ENCODE peak calls at places on chromosomes 2 and 18, in six cellular contexts. One of them, this sample, is unnamed.

GRCh38 chr18:3261393-3262233 is at the start of gene MYL12B:
- DNase-seq in ovary: peak
- DNase-seq in Peyer's patch: peak
- DNase-seq in K562: peak
- DNase-seq in IMR-90: peak
- DNase-seq in breast epithelium: peak
- DNase-seq in this sample: peak

GRCh38 chr18:10417191-10417590 is 37.2 kb upstream of the APCDD1 start:
- DNase-seq in IMR-90: no peak
- DNase-seq in breast epithelium: no peak
- DNase-seq in K562: no peak
- DNase-seq in Peyer's patch: no peak
- DNase-seq in ovary: no peak
- DNase-seq in this sample: no peak

GRCh38 chr2:19809206-19809605 is 92.6 kb downstream of the TTC32 start:
- DNase-seq in IMR-90: no peak
- DNase-seq in breast epithelium: no peak
- DNase-seq in Peyer's patch: no peak
- DNase-seq in ovary: no peak
- DNase-seq in K562: no peak
- DNase-seq in this sample: no peak

GRCh38 chr2:11787991-11788390 is 41.6 kb downstream of the LPIN1 start:
- DNase-seq in ovary: no peak
- DNase-seq in IMR-90: no peak
- DNase-seq in breast epithelium: no peak
- DNase-seq in K562: no peak
- DNase-seq in Peyer's patch: no peak
- DNase-seq in this sample: no peak

GRCh38 chr2:190947139-190947538 is 66.5 kb downstream of the GLS start:
- DNase-seq in breast epithelium: no peak
- DNase-seq in Peyer's patch: no peak
- DNase-seq in IMR-90: peak
- DNase-seq in ovary: no peak
- DNase-seq in K562: no peak
- DNase-seq in this sample: no peak

GRCh38 chr18:48795696-48796095 is 155.1 kb downstream of the SMAD7 start:
- DNase-seq in ovary: no peak
- DNase-seq in breast epithelium: no peak
- DNase-seq in K562: no peak
- DNase-seq in Peyer's patch: no peak
- DNase-seq in IMR-90: no peak
- DNase-seq in this sample: no peak

GRCh38 chr18:79542876-79543750 is 136.5 kb upstream of the CTDP1 start:
- DNase-seq in ovary: no peak
- DNase-seq in IMR-90: no peak
- DNase-seq in Peyer's patch: peak
- DNase-seq in K562: no peak
- DNase-seq in breast epithelium: no peak
- DNase-seq in this sample: peak

GRCh38 chr18:33051397-33051796 is 278.6 kb upstream of the KLHL14 start:
- DNase-seq in K562: no peak
- DNase-seq in breast epithelium: peak
- DNase-seq in Peyer's patch: no peak
- DNase-seq in IMR-90: no peak
- DNase-seq in ovary: no peak
- DNase-seq in this sample: no peak

GRCh38 chr2:110679337-110679707 is 1.5 kb upstream of the BUB1 start:
- DNase-seq in K562: peak
- DNase-seq in ovary: peak
- DNase-seq in IMR-90: no peak
- DNase-seq in Peyer's patch: no peak
- DNase-seq in breast epithelium: no peak
- DNase-seq in this sample: no peak

GRCh38 chr2:153668923-153669322 is 190.4 kb upstream of the RPRM start:
- DNase-seq in ovary: no peak
- DNase-seq in K562: no peak
- DNase-seq in Peyer's patch: no peak
- DNase-seq in IMR-90: no peak
- DNase-seq in breast epithelium: no peak
- DNase-seq in this sample: no peak

GRCh38 chr2:63484901-63485300 is 103.4 kb downstream of the WDPCP start:
- DNase-seq in Peyer's patch: no peak
- DNase-seq in K562: no peak
- DNase-seq in ovary: no peak
- DNase-seq in breast epithelium: no peak
- DNase-seq in IMR-90: no peak
- DNase-seq in this sample: no peak

GRCh38 chr2:121992700-121993099 is 237.2 kb downstream of the TSN start:
- DNase-seq in breast epithelium: no peak
- DNase-seq in K562: no peak
- DNase-seq in Peyer's patch: no peak
- DNase-seq in ovary: no peak
- DNase-seq in IMR-90: no peak
- DNase-seq in this sample: no peak

GRCh38 chr18:63578357-63578958 is 8.7 kb upstream of the SERPINB13 start:
- DNase-seq in Peyer's patch: no peak
- DNase-seq in breast epithelium: no peak
- DNase-seq in K562: peak
- DNase-seq in ovary: no peak
- DNase-seq in IMR-90: peak
- DNase-seq in this sample: no peak

GRCh38 chr2:109213646-109214417 is 84.8 kb downstream of the SH3RF3 start:
- DNase-seq in ovary: no peak
- DNase-seq in K562: peak
- DNase-seq in IMR-90: peak
- DNase-seq in Peyer's patch: no peak
- DNase-seq in breast epithelium: no peak
- DNase-seq in this sample: no peak

GRCh38 chr2:96949701-96950350 is 36.6 kb downstream of the FAM178B start:
- DNase-seq in breast epithelium: no peak
- DNase-seq in Peyer's patch: no peak
- DNase-seq in ovary: no peak
- DNase-seq in IMR-90: no peak
- DNase-seq in K562: no peak
- DNase-seq in this sample: no peak
- H3K27ac ChIP-seq in breast epithelium: no peak
- H3K27ac ChIP-seq in Peyer's patch: no peak
- H3K27ac ChIP-seq in ovary: peak
- H3K27ac ChIP-seq in IMR-90: no peak
- H3K27ac ChIP-seq in K562: no peak
- H3K27ac ChIP-seq in this sample: no peak

DNA sequence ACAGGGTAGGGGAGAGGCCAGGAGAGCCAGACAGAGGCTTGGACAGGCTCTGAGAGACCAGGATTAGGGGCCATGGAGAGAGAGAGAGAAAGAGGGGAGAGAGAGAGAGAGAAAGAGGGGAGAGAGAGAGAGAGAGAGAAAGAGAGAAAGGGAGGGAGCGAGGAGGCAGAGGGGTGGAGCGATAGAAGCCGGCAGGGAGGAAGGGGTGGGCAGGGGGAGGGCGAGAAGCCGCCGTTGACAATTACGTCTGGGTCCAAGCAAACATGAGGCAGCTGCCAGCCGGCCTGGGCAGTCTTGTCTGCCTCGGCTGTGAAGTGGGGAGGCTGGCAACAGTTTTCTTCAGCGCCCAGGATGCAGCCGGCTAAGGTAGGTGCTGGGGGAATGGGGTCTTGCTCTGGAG is at the start of gene KCNIP3:
- DNase-seq in Peyer's patch: no peak
- DNase-seq in breast epithelium: peak
- DNase-seq in ovary: no peak
- DNase-seq in K562: no peak
- DNase-seq in IMR-90: no peak
- DNase-seq in this sample: no peak
- TF ChIP-seq POLR2A in Peyer's patch: no peak
- TF ChIP-seq POLR2A in breast epithelium: no peak
- TF ChIP-seq POLR2A in ovary: no peak
- TF ChIP-seq POLR2A in K562: no peak
- TF ChIP-seq POLR2A in IMR-90: no peak
- TF ChIP-seq POLR2A in this sample: no peak

GRCh38 chr2:69304685-69305084 is 82.3 kb downstream of the GFPT1 start:
- DNase-seq in K562: no peak
- DNase-seq in Peyer's patch: no peak
- DNase-seq in ovary: no peak
- DNase-seq in breast epithelium: no peak
- DNase-seq in IMR-90: no peak
- DNase-seq in this sample: no peak
- H3K27ac ChIP-seq in K562: no peak
- H3K27ac ChIP-seq in Peyer's patch: no peak
- H3K27ac ChIP-seq in ovary: no peak
- H3K27ac ChIP-seq in breast epithelium: no peak
- H3K27ac ChIP-seq in IMR-90: no peak
- H3K27ac ChIP-seq in this sample: no peak

GRCh38 chr2:131105156-131105949 is at the start of gene PLEKHB2:
- DNase-seq in Peyer's patch: peak
- DNase-seq in K562: peak
- DNase-seq in ovary: peak
- DNase-seq in IMR-90: peak
- DNase-seq in breast epithelium: peak
- DNase-seq in this sample: peak
- TF ChIP-seq POLR2A in Peyer's patch: peak
- TF ChIP-seq POLR2A in K562: peak
- TF ChIP-seq POLR2A in ovary: peak
- TF ChIP-seq POLR2A in IMR-90: peak
- TF ChIP-seq POLR2A in breast epithelium: peak
- TF ChIP-seq POLR2A in this sample: peak

GRCh38 chr2:134249755-134250154 is 4.1 kb upstream of the MGAT5 start:
- DNase-seq in K562: no peak
- DNase-seq in Peyer's patch: no peak
- DNase-seq in breast epithelium: no peak
- DNase-seq in IMR-90: no peak
- DNase-seq in ovary: no peak
- DNase-seq in this sample: no peak
- H3K27ac ChIP-seq in K562: no peak
- H3K27ac ChIP-seq in Peyer's patch: peak
- H3K27ac ChIP-seq in breast epithelium: no peak
- H3K27ac ChIP-seq in IMR-90: no peak
- H3K27ac ChIP-seq in ovary: no peak
- H3K27ac ChIP-seq in this sample: no peak

DNA sequence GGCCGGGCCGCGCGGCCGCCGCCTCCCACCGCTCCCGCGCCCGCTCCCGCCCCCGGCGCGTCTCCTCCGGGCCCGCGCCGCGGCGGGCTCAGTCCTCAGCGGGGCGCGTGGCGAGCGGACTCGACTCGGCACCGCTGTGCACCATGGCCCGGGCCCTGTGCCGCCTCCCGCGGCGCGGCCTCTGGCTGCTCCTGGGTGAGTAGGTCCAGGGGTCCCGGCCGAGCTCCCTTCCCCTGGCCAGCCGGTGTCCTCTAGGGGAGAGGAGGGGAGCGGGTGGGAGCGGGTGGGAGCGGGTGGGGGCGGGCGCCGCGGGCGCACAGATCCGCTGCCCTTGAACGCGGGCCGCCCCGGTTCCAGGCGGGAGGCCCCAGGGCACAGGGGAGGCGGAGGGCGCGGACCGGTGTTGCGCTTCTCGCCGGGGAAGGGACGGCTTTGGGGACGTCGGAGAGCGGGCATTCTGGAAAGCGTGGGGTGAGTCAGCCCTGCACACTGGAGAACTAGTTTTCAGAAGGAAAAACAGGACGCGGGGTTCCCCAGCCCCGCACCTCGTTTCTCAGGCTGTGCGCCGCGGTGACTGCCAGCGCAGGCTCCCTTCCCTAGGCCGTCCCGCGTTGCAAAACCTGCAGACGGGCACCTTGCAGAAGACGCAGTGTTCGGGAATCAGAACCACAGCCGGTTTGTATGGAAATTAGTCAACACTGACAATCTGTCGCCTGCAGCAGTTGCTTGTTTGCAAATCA is at the start of gene RAMP1:
- DNase-seq in breast epithelium: no peak
- DNase-seq in IMR-90: peak
- DNase-seq in K562: no peak
- DNase-seq in Peyer's patch: no peak
- DNase-seq in ovary: no peak
- DNase-seq in this sample: no peak
- TF ChIP-seq POLR2A in breast epithelium: no peak
- TF ChIP-seq POLR2A in IMR-90: peak
- TF ChIP-seq POLR2A in K562: no peak
- TF ChIP-seq POLR2A in Peyer's patch: no peak
- TF ChIP-seq POLR2A in ovary: no peak
- TF ChIP-seq POLR2A in this sample: no peak

DNA sequence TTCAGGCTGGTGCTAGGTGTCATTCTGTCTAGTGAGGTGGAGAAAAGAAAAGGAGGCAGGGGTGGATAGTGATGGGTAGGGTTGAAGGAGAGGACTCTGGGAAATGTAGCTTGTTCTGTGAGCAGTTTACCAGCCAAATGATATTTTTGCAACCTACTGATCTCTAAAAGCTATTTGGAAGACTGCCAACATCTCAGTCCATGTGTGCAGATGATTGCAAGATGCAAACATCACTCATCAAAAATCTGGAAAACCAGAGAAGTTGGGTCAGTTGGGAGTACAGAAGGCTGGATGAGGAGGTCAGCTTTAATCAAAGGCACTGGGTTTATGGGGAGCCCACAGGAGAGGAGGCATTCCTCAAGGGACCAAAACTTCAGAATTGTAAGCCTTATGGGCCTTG is 177.8 kb downstream of the INSIG2 start:
- DNase-seq in breast epithelium: no peak
- DNase-seq in Peyer's patch: no peak
- DNase-seq in ovary: no peak
- DNase-seq in IMR-90: no peak
- DNase-seq in K562: no peak
- DNase-seq in this sample: no peak
- H3K27ac ChIP-seq in breast epithelium: no peak
- H3K27ac ChIP-seq in Peyer's patch: no peak
- H3K27ac ChIP-seq in ovary: no peak
- H3K27ac ChIP-seq in IMR-90: no peak
- H3K27ac ChIP-seq in K562: no peak
- H3K27ac ChIP-seq in this sample: no peak

GRCh38 chr2:55862673-55863390 is 60.8 kb downstream of the EFEMP1 start:
- DNase-seq in breast epithelium: no peak
- DNase-seq in IMR-90: peak
- DNase-seq in K562: peak
- DNase-seq in ovary: peak
- DNase-seq in Peyer's patch: peak
- DNase-seq in this sample: no peak

GRCh38 chr2:55862269-55862668 is 61.3 kb downstream of the EFEMP1 start:
- DNase-seq in breast epithelium: no peak
- DNase-seq in IMR-90: peak
- DNase-seq in Peyer's patch: no peak
- DNase-seq in ovary: peak
- DNase-seq in K562: no peak
- DNase-seq in this sample: no peak

GRCh38 chr2:55864351-55865084 is 59.1 kb downstream of the EFEMP1 start:
- DNase-seq in ovary: no peak
- DNase-seq in IMR-90: no peak
- DNase-seq in breast epithelium: no peak
- DNase-seq in Peyer's patch: no peak
- DNase-seq in K562: no peak
- DNase-seq in this sample: no peak

GRCh38 chr2:55861733-55862132 is 61.8 kb downstream of the EFEMP1 start:
- DNase-seq in IMR-90: peak
- DNase-seq in ovary: peak
- DNase-seq in breast epithelium: no peak
- DNase-seq in Peyer's patch: no peak
- DNase-seq in K562: no peak
- DNase-seq in this sample: no peak

GRCh38 chr2:55865095-55865835 is 58.3 kb downstream of the EFEMP1 start:
- DNase-seq in breast epithelium: no peak
- DNase-seq in Peyer's patch: no peak
- DNase-seq in ovary: no peak
- DNase-seq in K562: no peak
- DNase-seq in IMR-90: peak
- DNase-seq in this sample: no peak
- TF ChIP-seq POLR2A in breast epithelium: no peak
- TF ChIP-seq POLR2A in Peyer's patch: no peak
- TF ChIP-seq POLR2A in ovary: no peak
- TF ChIP-seq POLR2A in K562: no peak
- TF ChIP-seq POLR2A in IMR-90: no peak
- TF ChIP-seq POLR2A in this sample: no peak

This sample was measured in right lobe of liver.